ENCODE peak calls at places on chromosomes 7 and 10, in nine cellular contexts. S is CD8-positive, alpha-beta memory T cell; M is MM.1S; L is Calu3; H is stimulated activated CD4-positive, alpha-beta T cell treated with anti-CD3 and anti-CD28 coated beads, Interleukin-4, amount 100 ng/mL, for 24 hours; G is NCI-H526; O is NCI-H82; K is spleen; F is NAMALWA. I is an unnamed sample.

GRCh38 chr7:39595102-39595620 is 28.2 kb upstream of the RALA start:
- DNase-seq in S (no peak), M (no peak), L (no peak), H (no peak), G (no peak), O (peak), K (no peak), F (no peak), I (no peak)

GRCh38 chr10:77715081-77715480 is 77.5 kb upstream of the KCNMA1 start:
- DNase-seq in S (no peak), M (peak), L (peak), H (no peak), G (peak), O (peak), K (no peak), F (peak), I (peak)

GRCh38 chr7:93757421-93757820 is 133.1 kb downstream of the TFPI2 start:
- DNase-seq in S (no peak), M (no peak), L (no peak), H (no peak), G (no peak), O (no peak), K (no peak), F (no peak), I (no peak)

GRCh38 chr7:47488969-47489342 is 93.0 kb downstream of the TNS3 start:
- DNase-seq in S (no peak), M (no peak), L (no peak), H (no peak), G (no peak), O (peak), K (peak), F (no peak), I (no peak)

GRCh38 chr10:15136960-15137359 is 31.5 kb downstream of the NMT2 start:
- DNase-seq in S (no peak), M (no peak), L (no peak), H (no peak), G (no peak), O (no peak), K (no peak), F (no peak), I (no peak)

GRCh38 chr10:43983856-43984271 is 335.2 kb upstream of the ZNF32 start:
- DNase-seq in S (no peak), M (no peak), L (no peak), H (no peak), G (no peak), O (no peak), K (no peak), F (no peak), I (no peak)

GRCh38 chr7:127943541-127944521 is 87.4 kb downstream of the LRRC4 start:
- DNase-seq in S (no peak), M (no peak), L (no peak), H (no peak), G (no peak), O (peak), K (no peak), F (no peak), I (peak)

GRCh38 chr10:36171546-36171945 is 529.5 kb upstream of the FZD8 start:
- DNase-seq in S (no peak), M (no peak), L (no peak), H (no peak), G (no peak), O (no peak), K (no peak), F (no peak), I (no peak)

GRCh38 chr10:8365935-8366911 is 311.7 kb downstream of the GATA3 start:
- DNase-seq in S (peak), M (peak), L (peak), H (peak), G (no peak), O (no peak), K (no peak), F (no peak), I (no peak)

GRCh38 chr10:114937962-114938817 is at the start of gene TRUB1:
- DNase-seq in S (peak), M (peak), L (peak), H (peak), G (peak), O (peak), K (peak), F (peak), I (peak)

GRCh38 chr10:51103818-51104217 is 29.5 kb downstream of the PRKG1 start:
- DNase-seq in S (no peak), M (no peak), L (no peak), H (no peak), G (no peak), O (no peak), K (no peak), F (no peak), I (no peak)

GRCh38 chr7:48101880-48102448 is 12.9 kb downstream of the UPP1 start:
- DNase-seq in S (no peak), M (no peak), L (no peak), H (no peak), G (peak), O (peak), K (no peak), F (peak), I (no peak)